ENCODE peak calls at places on chromosome 19, in five cellular contexts. L is thyroid gland, Y is tibial nerve, I is lower lobe of right lung, G is choroid plexus epithelial cell. P is an unnamed sample.

GRCh38 chr19:44636439-44637389 is 7.0 kb upstream of the PVR start:
- DNase-seq in G (no peak), Y (no peak), I (no peak), L (no peak), P (no peak)

GRCh38 chr19:41595258-41595889 is 19.4 kb downstream of the CEACAM21 start:
- DNase-seq in Y (peak; percentile 22), G (peak; percentile 91), I (no peak), L (peak; percentile 39), P (peak; percentile 91)

GRCh38 chr19:19386373-19386869 is 19.1 kb upstream of the GATAD2A start:
- DNase-seq in I (no peak), Y (no peak), G (no peak), L (no peak), P (no peak)

GRCh38 chr19:2089001-2089711 is 7.0 kb downstream of the MOB3A start:
- DNase-seq in Y (no peak), I (no peak), G (peak; percentile 56), L (no peak), P (peak; percentile 56)

GRCh38 chr19:14383556-14383897 is 2.3 kb downstream of the ADGRE5 start:
- DNase-seq in L (no peak), Y (no peak), I (no peak), G (no peak), P (peak; percentile 54)

GRCh38 chr19:5627395-5627904 is 4.6 kb downstream of the SAFB start:
- DNase-seq in G (peak; percentile 43), L (no peak), Y (peak; percentile 73), I (peak; percentile 86), P (no peak)

GRCh38 chr19:47032171-47032811 is 12.7 kb downstream of the NPAS1 start:
- DNase-seq in Y (no peak), I (peak; percentile 67), L (peak; percentile 67), G (peak; percentile 34), P (no peak)

GRCh38 chr19:18135712-18136584 is 17.0 kb upstream of the PIK3R2 start:
- DNase-seq in L (no peak), Y (no peak), I (no peak), G (no peak), P (no peak)

GRCh38 chr19:49684251-49684982 is 5.0 kb upstream of the ADM5 start:
- DNase-seq in Y (no peak), I (no peak), L (no peak), G (no peak), P (no peak)
- TF ChIP-seq CTCF in Y (peak; percentile 11), I (peak; percentile 39), L (no peak), G (peak; percentile 51), P (peak; percentile 65)

GRCh38 chr19:7869453-7869909 is 4.7 kb downstream of the PRR36 start:
- DNase-seq in I (peak; percentile 74), Y (no peak), L (peak; percentile 51), G (peak; percentile 51), P (peak; percentile 47)
- H3K4me3 ChIP-seq in I (peak overlapping the region; percentile 55), Y (peak overlapping the region; percentile 44), L (no peak overlapping the region), G (peak overlapping the region; percentile 32), P (peak overlapping the region; percentile 32)

GRCh38 chr19:49222528-49222927 is 64.9 kb downstream of the TRPM4 start:
- DNase-seq in L (no peak), I (no peak), Y (no peak), G (no peak), P (no peak)

GRCh38 chr19:49223472-49223871 is 65.9 kb downstream of the TRPM4 start:
- DNase-seq in G (no peak), L (no peak), I (no peak), Y (no peak), P (no peak)

GRCh38 chr19:49222011-49222410 is 64.4 kb downstream of the TRPM4 start:
- DNase-seq in Y (no peak), I (no peak), G (peak; percentile 28), L (no peak), P (peak; percentile 46)

GRCh38 chr19:49229416-49229815 is 71.8 kb downstream of the TRPM4 start:
- DNase-seq in Y (no peak), G (peak; percentile 16), L (no peak), I (no peak), P (no peak)

DNA sequence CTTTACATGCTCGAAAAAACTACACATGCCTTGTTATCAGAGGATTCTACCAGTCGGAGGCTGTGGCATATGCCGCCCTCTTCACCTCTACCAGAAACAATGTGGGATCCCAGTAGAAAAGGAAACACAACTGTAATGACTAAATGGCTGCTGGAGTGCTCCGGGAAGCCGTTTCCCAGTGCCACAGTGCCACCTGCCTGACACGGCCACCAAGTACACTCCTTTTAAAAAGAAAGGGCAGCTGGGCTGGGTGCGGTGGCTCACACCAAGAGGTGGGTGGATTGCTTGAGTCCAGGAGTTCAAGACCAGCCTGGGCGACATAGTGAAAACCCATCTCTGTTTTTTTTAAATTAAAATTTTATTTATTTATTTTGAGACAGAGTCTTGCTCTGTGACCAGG is 67.3 kb downstream of the TRPM4 start:
- DNase-seq in Y (no peak), L (peak; percentile 60), I (no peak), G (peak; percentile 57), P (peak; percentile 70)
- TF ChIP-seq CTCF in Y (no peak), L (no peak), I (peak; percentile 19), G (peak; percentile 57), P (peak; percentile 51)

GRCh38 chr19:4058696-4059492 is 7.8 kb downstream of the ZBTB7A start:
- DNase-seq in G (no peak), Y (no peak), L (no peak), I (peak; percentile 59), P (no peak)
- H3K4me3 ChIP-seq in G (peak overlapping the region; percentile 17), Y (peak overlapping the region; percentile 36), L (no peak overlapping the region), I (peak overlapping the region; percentile 43), P (peak overlapping the region; percentile 21)

GRCh38 chr19:796692-797527 is at the start of gene PTBP1:
- DNase-seq in G (peak; percentile 100), L (peak; percentile 100), I (peak; percentile 100), Y (peak; percentile 99), P (peak; percentile 100)
- TF ChIP-seq CTCF in G (peak; percentile 7), L (no peak), I (peak; percentile 24), Y (peak; percentile 15), P (no peak)

GRCh38 chr19:13027031-13027430 is 31.8 kb downstream of the NFIX start:
- DNase-seq in G (no peak), Y (no peak), L (no peak), I (no peak), P (no peak)

GRCh38 chr19:13025819-13026477 is 30.7 kb downstream of the NFIX start:
- DNase-seq in Y (no peak), L (no peak), I (no peak), G (no peak), P (no peak)

GRCh38 chr19:13027557-13027956 is 32.3 kb downstream of the NFIX start:
- DNase-seq in I (no peak), Y (no peak), G (no peak), L (no peak), P (no peak)

GRCh38 chr19:13024958-13025653 is 29.8 kb downstream of the NFIX start:
- DNase-seq in G (no peak), Y (no peak), L (peak; percentile 76), I (peak; percentile 79), P (no peak)

DNA sequence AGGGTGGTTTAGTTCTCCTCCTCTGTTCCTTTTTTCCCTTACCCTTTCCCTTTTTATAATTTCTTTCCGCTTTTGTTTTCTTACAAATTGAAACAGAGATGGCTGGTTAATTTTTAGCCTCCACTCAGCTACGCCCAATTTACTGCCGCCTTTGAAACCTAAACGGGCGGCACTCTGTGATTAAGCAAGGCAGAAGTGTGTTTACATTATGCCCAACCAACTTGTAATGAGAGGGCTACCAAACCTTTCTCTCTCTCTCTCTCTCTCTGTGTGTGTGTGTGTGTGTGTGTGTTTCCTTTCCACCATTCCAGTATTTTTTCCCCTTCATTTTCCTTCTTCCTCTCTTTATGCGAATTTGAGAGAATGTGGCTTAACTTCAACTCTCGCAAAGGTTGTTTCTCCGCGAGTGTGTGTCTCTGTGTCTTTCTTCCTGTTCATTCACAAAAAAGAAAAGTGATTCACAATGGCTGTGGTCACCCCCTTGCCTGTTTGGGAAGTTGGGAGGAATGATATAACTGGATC is 31.3 kb downstream of the NFIX start:
- DNase-seq in G (no peak), Y (no peak), L (peak; percentile 49), I (no peak), P (peak; percentile 40)
- H3K4me3 ChIP-seq in G (no peak overlapping the region), Y (no peak overlapping the region), L (no peak overlapping the region), I (peak overlapping the region; percentile 55), P (peak overlapping the region; percentile 55)

P was measured in cardiac fibroblast.